ENCODE peak calls at places on chromosome 18, in eight cellular contexts. R is endothelial cell of umbilical vein, G is K562, T is body of pancreas, P is A549, H is esophagus squamous epithelium, B is heart left ventricle, K is ovary. M is an unnamed sample.

GRCh38 chr18:37582306-37582705 is 16.7 kb upstream of the CELF4 start:
- DNase-seq in P (no peak), R (no peak), H (no peak), B (no peak), T (no peak), G (no peak), K (no peak), M (no peak)

GRCh38 chr18:23114911-23115310 is 20.4 kb upstream of the CABLES1 start:
- DNase-seq in H (no peak), T (no peak), K (no peak), P (peak), R (peak), G (no peak), B (no peak), M (no peak)

GRCh38 chr18:45441110-45441842 is 174.0 kb upstream of the SLC14A2 start:
- DNase-seq in H (no peak), B (no peak), R (no peak), T (no peak), K (no peak), P (no peak), G (no peak), M (no peak)

GRCh38 chr18:69747388-69747787 is 200.3 kb downstream of the CD226 start:
- DNase-seq in B (no peak), H (no peak), R (no peak), G (no peak), T (no peak), P (no peak), K (no peak), M (no peak)

GRCh38 chr18:76657911-76658475 is 163.0 kb upstream of the ZNF516 start:
- DNase-seq in B (no peak), R (no peak), H (no peak), G (no peak), K (no peak), T (no peak), P (no peak), M (no peak)

GRCh38 chr18:80247403-80247916 is at the start of gene PARD6G:
- DNase-seq in B (peak), H (no peak), R (peak), P (peak), T (peak), K (peak), G (peak), M (peak)

GRCh38 chr18:76827205-76827885 is 5.0 kb downstream of the ZNF236 start:
- DNase-seq in H (no peak), B (no peak), R (no peak), T (no peak), P (no peak), G (no peak), K (no peak), M (no peak)

GRCh38 chr18:36634573-36635216 is 194.1 kb downstream of the TPGS2 start:
- DNase-seq in H (no peak), R (no peak), G (no peak), K (no peak), B (no peak), P (no peak), T (no peak), M (no peak)

GRCh38 chr18:65257157-65257556 is 493.7 kb upstream of the CDH7 start:
- DNase-seq in P (no peak), K (no peak), H (no peak), T (no peak), R (no peak), B (no peak), G (no peak), M (no peak)

GRCh38 chr18:21112543-21113105 is 1.0 kb upstream of the ROCK1 start:
- DNase-seq in G (peak), B (no peak), T (no peak), H (no peak), K (no peak), P (no peak), R (no peak), M (no peak)

GRCh38 chr18:21672868-21673267 is 31.7 kb downstream of the ABHD3 start:
- DNase-seq in B (no peak), R (peak), H (no peak), P (peak), G (no peak), K (no peak), T (peak), M (no peak)

GRCh38 chr18:40258298-40258697 is 1696.7 kb upstream of the PIK3C3 start:
- DNase-seq in B (no peak), G (no peak), P (no peak), H (no peak), R (no peak), T (no peak), K (no peak), M (no peak)

GRCh38 chr18:13382683-13382989 is 164.1 kb downstream of the LDLRAD4 start:
- DNase-seq in K (no peak), G (no peak), B (no peak), R (no peak), T (no peak), P (no peak), H (no peak), M (no peak)

GRCh38 chr18:13380671-13381070 is 162.1 kb downstream of the LDLRAD4 start:
- DNase-seq in P (no peak), T (no peak), G (no peak), H (no peak), K (no peak), B (no peak), R (no peak), M (peak)

GRCh38 chr18:13379930-13380665 is 161.5 kb downstream of the LDLRAD4 start:
- DNase-seq in K (no peak), H (no peak), T (no peak), P (no peak), R (peak), G (no peak), B (no peak), M (peak)

GRCh38 chr18:13381907-13382682 is 163.5 kb downstream of the LDLRAD4 start:
- DNase-seq in R (peak), B (peak), G (no peak), K (peak), T (peak), H (peak), P (peak), M (no peak)

GRCh38 chr18:13381331-13381730 is 162.8 kb downstream of the LDLRAD4 start:
- DNase-seq in T (no peak), B (no peak), H (no peak), R (no peak), K (no peak), G (no peak), P (no peak), M (no peak)
- H3K4me3 ChIP-seq in T (no peak), B (no peak), H (no peak), R (no peak), K (peak), G (no peak), P (no peak), M (no peak)

GRCh38 chr18:9096013-9096383 is 6.5 kb upstream of the NDUFV2 start:
- DNase-seq in G (no peak), T (no peak), H (no peak), B (no peak), R (no peak), P (no peak), K (no peak), M (no peak)

GRCh38 chr18:9097349-9097748 is 5.2 kb upstream of the NDUFV2 start:
- DNase-seq in B (no peak), K (no peak), P (no peak), T (no peak), G (no peak), R (no peak), H (no peak), M (no peak)

GRCh38 chr18:9094307-9095226 is 7.9 kb upstream of the NDUFV2 start:
- DNase-seq in T (no peak), R (peak), P (peak), K (no peak), B (no peak), G (peak), H (no peak), M (no peak)

GRCh38 chr18:9096698-9097097 is 5.8 kb upstream of the NDUFV2 start:
- DNase-seq in B (no peak), T (no peak), R (no peak), H (no peak), P (no peak), G (no peak), K (no peak), M (no peak)

DNA sequence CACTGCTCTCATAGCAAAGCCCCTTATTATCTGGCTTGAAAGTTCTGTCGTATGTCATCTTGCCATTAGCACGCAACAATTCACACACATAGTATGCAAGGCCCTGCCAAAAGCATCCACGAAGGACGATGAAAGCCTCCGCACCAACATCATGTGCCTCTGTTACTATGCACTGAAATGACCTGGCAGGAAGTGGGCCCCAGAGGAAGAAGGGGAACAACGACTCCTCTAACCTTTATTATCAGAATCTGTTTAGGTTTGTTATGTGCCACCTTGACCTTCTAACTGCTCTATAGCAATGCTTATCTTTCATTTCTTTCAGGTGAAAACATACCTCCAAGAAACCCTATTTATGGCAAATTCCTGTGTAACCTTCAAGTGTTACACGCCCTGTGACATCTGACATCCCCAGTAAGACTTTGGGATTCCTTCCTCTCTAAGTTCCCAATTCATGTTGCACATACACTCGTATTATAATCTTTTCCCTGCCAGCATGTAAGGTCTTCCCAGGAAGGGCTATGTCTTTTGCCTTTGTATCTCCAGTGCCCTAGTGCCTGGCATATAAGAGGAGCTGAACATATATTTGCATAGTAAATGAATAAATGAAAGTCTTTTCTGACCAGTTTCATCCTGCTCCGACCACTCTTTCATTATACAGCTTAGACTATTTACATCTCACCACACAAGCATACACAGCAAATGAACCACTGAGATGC is 7.0 kb upstream of the NDUFV2 start:
- DNase-seq in R (no peak), G (peak), B (no peak), K (no peak), P (peak), T (peak), H (no peak), M (no peak)
- TF ChIP-seq POLR2A in R (no peak), G (no peak), B (no peak), K (no peak), P (no peak), T (no peak), H (no peak), M (no peak)

GRCh38 chr18:43904209-43904837 is 627.0 kb upstream of the SYT4 start:
- DNase-seq in B (no peak), G (no peak), R (peak), P (no peak), T (no peak), H (no peak), K (no peak), M (no peak)
- TF ChIP-seq CTCF in B (no peak), G (no peak), R (no peak), P (no peak), T (no peak), H (no peak), K (no peak), M (no peak)

DNA sequence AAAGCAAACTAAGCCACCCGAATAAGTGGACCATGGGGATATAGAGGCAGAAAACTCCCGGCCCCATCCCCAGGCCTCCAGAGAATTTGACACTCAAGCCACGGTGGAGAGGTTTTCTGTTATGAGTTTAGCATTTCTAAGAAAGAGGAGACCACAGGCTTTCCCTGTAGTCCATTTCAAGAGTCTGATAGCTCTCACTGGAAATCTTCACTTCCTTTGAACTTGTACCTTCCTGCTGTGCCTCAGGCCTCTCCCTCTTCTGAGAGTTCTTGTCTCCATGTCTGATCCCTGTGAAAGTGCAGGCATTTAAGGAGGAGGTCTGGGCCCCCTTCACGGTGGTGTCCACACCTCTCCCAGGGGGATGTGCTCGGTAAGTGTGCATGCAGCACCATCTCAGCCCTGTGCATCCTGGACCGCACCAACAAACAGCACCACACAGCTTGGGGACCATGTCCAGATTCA is 113.7 kb downstream of the BCL2 start:
- DNase-seq in B (no peak), R (no peak), P (no peak), H (no peak), T (no peak), G (no peak), K (no peak), M (no peak)
- H3K4me3 ChIP-seq in B (no peak), R (no peak), P (no peak), H (no peak), T (no peak), G (no peak), K (no peak), M (no peak)

GRCh38 chr18:3248670-3249359 is 1.2 kb downstream of the MYL12A start:
- DNase-seq in G (peak), T (peak), B (no peak), R (peak), P (peak), H (no peak), K (no peak), M (no peak)

GRCh38 chr18:3248062-3248669 is 565 bp downstream of the MYL12A start:
- DNase-seq in T (peak), B (no peak), H (no peak), R (peak), P (no peak), G (no peak), K (peak), M (no peak)

GRCh38 chr18:3251249-3251962 is 3.8 kb downstream of the MYL12A start:
- DNase-seq in G (no peak), B (no peak), H (no peak), K (no peak), P (no peak), T (no peak), R (peak), M (no peak)

GRCh38 chr18:3251963-3252277 is 4.3 kb downstream of the MYL12A start:
- DNase-seq in B (no peak), P (no peak), H (no peak), G (no peak), K (no peak), R (peak), T (no peak), M (no peak)

GRCh38 chr18:3250237-3251107 is 2.9 kb downstream of the MYL12A start:
- DNase-seq in G (no peak), K (no peak), T (no peak), H (no peak), P (no peak), R (peak), B (no peak), M (no peak)
- TF ChIP-seq POLR2A in G (peak), K (no peak), T (no peak), H (no peak), P (no peak), R (peak), B (no peak), M (no peak)

GRCh38 chr18:73785276-73785675 is 362.4 kb downstream of the FBXO15 start:
- DNase-seq in G (no peak), P (no peak), R (no peak), T (no peak), B (no peak), K (no peak), H (no peak), M (no peak)

GRCh38 chr18:73790582-73790981 is 357.1 kb downstream of the FBXO15 start:
- DNase-seq in R (no peak), G (no peak), B (no peak), T (no peak), P (no peak), H (no peak), K (no peak), M (no peak)

GRCh38 chr18:73787316-73787715 is 360.3 kb downstream of the FBXO15 start:
- DNase-seq in B (no peak), K (no peak), R (no peak), P (no peak), G (no peak), T (no peak), H (no peak), M (no peak)

GRCh38 chr18:73793386-73793785 is 354.2 kb downstream of the FBXO15 start:
- DNase-seq in K (no peak), R (no peak), G (no peak), T (no peak), H (no peak), P (no peak), B (no peak), M (no peak)

GRCh38 chr18:73791081-73791480 is 356.6 kb downstream of the FBXO15 start:
- DNase-seq in H (no peak), K (no peak), B (no peak), R (no peak), T (no peak), G (no peak), P (no peak), M (no peak)
- TF ChIP-seq CTCF in H (no peak), K (no peak), B (no peak), R (no peak), T (no peak), G (no peak), P (no peak), M (no peak)